ENCODE peak calls at places on chromosomes 7 and 10, in nine cellular contexts. O is mammary epithelial cell, Y is PC-3, A is left lung, F is fibroblast of lung, V is colonic mucosa, H is body of pancreas, J is OCI-LY7, M is heart right ventricle. L is an unnamed sample.

GRCh38 chr7:4683884-4684565 is 1.9 kb downstream of the FOXK1 start:
- DNase-seq in O (peak; percentile 87), Y (peak; percentile 68), A (peak; percentile 81), F (peak; percentile 72), V (peak; percentile 72), H (peak; percentile 70), J (peak; percentile 33), M (peak; percentile 64), L (peak; percentile 88)

GRCh38 chr10:51327432-51327831 is 253.1 kb downstream of the PRKG1 start:
- DNase-seq in O (no peak), Y (no peak), A (no peak), F (no peak), V (no peak), H (no peak), J (no peak), M (no peak), L (no peak)

GRCh38 chr10:101047961-101048892 is 13.6 kb upstream of the KAZALD1 start:
- DNase-seq in O (no peak), Y (no peak), A (no peak), F (no peak), V (peak; percentile 30), H (no peak), J (no peak), M (no peak), L (no peak)

GRCh38 chr10:50216418-50216817 is 34.9 kb downstream of the ASAH2 start:
- DNase-seq in O (no peak), Y (no peak), A (no peak), F (no peak), V (no peak), H (no peak), J (no peak), M (no peak), L (no peak)

GRCh38 chr7:123633553-123633952 is 22.1 kb upstream of the LMOD2 start:
- DNase-seq in O (peak; percentile 79), Y (peak; percentile 80), A (no peak), F (peak; percentile 81), V (no peak), H (no peak), J (no peak), M (no peak), L (no peak)

GRCh38 chr10:132255489-132256344 is 52.0 kb downstream of the STK32C start:
- DNase-seq in O (no peak), Y (no peak), A (no peak), F (no peak), V (no peak), H (no peak), J (no peak), M (no peak), L (no peak)

GRCh38 chr7:141676618-141677017 is 25.3 kb downstream of the DENND11 start:
- DNase-seq in O (peak; percentile 82), Y (peak; percentile 88), A (no peak), F (peak; percentile 79), V (no peak), H (no peak), J (no peak), M (no peak), L (no peak)

GRCh38 chr7:144384555-144385245 is 18.8 kb downstream of the NOBOX start:
- DNase-seq in O (peak; percentile 70), Y (peak; percentile 4), A (no peak), F (peak; percentile 87), V (peak; percentile 27), H (no peak), J (no peak), M (no peak), L (no peak)

GRCh38 chr10:77909021-77909754 is 17.4 kb downstream of the DLG5 start:
- DNase-seq in O (no peak), Y (no peak), A (no peak), F (no peak), V (no peak), H (no peak), J (no peak), M (no peak), L (no peak)

GRCh38 chr10:77906863-77907861 is 19.4 kb downstream of the DLG5 start:
- DNase-seq in O (peak; percentile 63), Y (no peak), A (no peak), F (no peak), V (no peak), H (no peak), J (no peak), M (no peak), L (peak; percentile 67)

GRCh38 chr10:77909755-77910375 is 16.7 kb downstream of the DLG5 start:
- DNase-seq in O (no peak), Y (peak; percentile 78), A (no peak), F (peak; percentile 70), V (peak; percentile 82), H (peak; percentile 66), J (no peak), M (no peak), L (peak; percentile 89)

GRCh38 chr10:77910524-77911145 is 15.9 kb downstream of the DLG5 start:
- DNase-seq in O (no peak), Y (no peak), A (no peak), F (no peak), V (no peak), H (no peak), J (no peak), M (no peak), L (no peak)

DNA sequence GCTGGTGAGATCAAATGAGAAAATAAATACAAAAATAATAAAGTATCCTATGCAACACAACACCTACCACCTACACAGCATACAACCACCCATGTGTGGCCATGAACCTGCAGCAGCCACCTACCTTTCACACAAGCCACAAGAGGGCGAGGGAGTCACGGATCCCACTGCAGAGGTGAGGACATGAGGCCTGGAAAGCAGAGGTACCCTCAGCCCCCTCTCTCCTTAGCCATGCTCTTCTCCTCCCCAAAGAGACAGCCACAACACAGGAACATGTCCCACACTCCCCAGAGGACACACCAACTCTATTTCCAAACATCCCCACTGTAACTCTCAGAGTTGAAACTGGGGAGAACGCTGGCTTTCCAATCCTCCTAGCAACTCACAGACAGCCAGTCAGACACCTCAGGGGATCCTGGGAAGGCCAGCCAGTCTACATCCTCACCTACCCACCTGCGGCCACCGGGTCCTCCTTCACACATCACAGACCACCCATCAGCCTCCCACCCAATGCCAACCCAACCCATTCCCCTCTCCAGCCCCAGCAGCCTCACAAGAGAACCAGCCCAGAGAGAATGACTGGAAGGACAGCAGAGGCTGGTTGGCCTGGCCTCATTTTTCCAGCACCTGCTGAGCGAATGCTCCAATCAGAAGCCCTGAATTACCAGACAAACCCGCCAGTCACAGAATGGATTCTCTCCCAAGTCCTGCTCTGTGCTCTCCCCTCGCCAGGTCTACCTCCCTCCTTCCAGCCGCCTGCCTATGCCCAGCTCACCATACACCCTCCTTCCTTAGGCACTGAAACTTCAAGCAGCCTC is 18.4 kb downstream of the DLG5 start:
- DNase-seq in O (no peak), Y (peak; percentile 77), A (no peak), F (no peak), V (no peak), H (no peak), J (peak; percentile 18), M (no peak), L (no peak)
- TF ChIP-seq CTCF in O (peak; percentile 39), Y (peak; percentile 99), A (no peak), F (no peak), V (peak; percentile 13), H (no peak), J (peak; percentile 60), M (peak; percentile 16), L (no peak)

GRCh38 chr7:30722671-30723070 is 29.3 kb upstream of the INMT start:
- DNase-seq in O (no peak), Y (no peak), A (no peak), F (no peak), V (no peak), H (no peak), J (no peak), M (no peak), L (no peak)

GRCh38 chr7:30721211-30721610 is 30.7 kb upstream of the INMT start:
- DNase-seq in O (no peak), Y (no peak), A (no peak), F (no peak), V (no peak), H (no peak), J (no peak), M (no peak), L (no peak)

GRCh38 chr7:30713397-30713796 is 31.1 kb upstream of the CRHR2 start:
- DNase-seq in O (peak; percentile 65), Y (no peak), A (no peak), F (no peak), V (no peak), H (no peak), J (no peak), M (no peak), L (no peak)

DNA sequence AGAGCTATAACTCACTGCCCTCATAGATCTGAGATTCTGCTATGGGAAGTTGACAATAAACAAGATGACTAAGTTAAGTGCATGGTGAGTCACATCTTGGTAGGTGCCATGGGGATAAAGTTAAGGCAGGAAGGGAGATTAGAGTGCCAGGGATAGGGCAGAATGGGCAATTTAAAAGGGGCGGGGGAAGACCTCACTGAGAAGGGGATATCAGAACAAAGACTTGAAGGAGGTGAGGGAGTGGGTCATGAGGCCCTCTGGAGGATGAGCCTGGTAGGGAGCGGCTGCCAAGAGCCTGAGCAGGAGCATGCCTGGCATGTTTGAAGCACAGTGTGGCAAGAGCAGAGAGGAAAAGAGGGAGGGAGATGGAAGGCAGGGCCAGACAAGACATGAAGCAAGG is 34.8 kb upstream of the INMT start:
- DNase-seq in O (peak; percentile 50), Y (peak; percentile 67), A (no peak), F (no peak), V (no peak), H (no peak), J (no peak), M (no peak), L (no peak)
- H3K27ac ChIP-seq in O (no peak overlapping the region), Y (no peak overlapping the region), A (no peak overlapping the region), F (no peak overlapping the region), V (no peak overlapping the region), H (no peak overlapping the region), J (no peak overlapping the region), M (no peak overlapping the region), L (no peak overlapping the region)

GRCh38 chr7:154289119-154289518 is 236.9 kb downstream of the DPP6 start:
- DNase-seq in O (no peak), Y (no peak), A (no peak), F (no peak), V (no peak), H (no peak), J (no peak), M (no peak), L (no peak)

DNA sequence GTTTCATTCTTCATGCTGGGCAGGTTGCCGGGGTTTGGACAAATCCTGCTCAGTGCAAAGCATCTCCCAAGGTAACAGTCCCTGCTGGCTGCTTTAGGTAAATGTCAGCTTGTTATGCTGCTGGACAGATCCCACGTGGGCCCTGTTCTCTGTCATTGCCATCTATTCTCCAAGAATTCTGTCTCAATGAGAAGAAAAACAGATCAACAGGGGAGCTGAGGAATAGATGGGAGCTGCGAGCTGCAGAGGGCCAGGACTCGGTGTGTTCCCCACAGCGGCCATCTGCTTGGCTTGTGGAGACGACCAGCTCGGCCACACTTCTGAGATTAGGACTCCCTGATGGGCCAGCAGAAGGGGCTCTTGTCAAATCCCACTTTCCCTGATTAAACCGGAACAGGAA is 235.2 kb downstream of the DPP6 start:
- DNase-seq in O (no peak), Y (no peak), A (no peak), F (no peak), V (no peak), H (no peak), J (no peak), M (no peak), L (no peak)
- TF ChIP-seq CTCF in O (no peak), Y (no peak), A (no peak), F (no peak), V (no peak), H (no peak), J (no peak), M (no peak), L (no peak)

GRCh38 chr7:16958724-16959123 is 76.9 kb upstream of the AGR3 start:
- DNase-seq in O (no peak), Y (no peak), A (no peak), F (no peak), V (no peak), H (no peak), J (no peak), M (no peak), L (no peak)

GRCh38 chr7:16967174-16967868 is 85.5 kb upstream of the AGR3 start:
- DNase-seq in O (no peak), Y (no peak), A (no peak), F (peak; percentile 89), V (no peak), H (no peak), J (no peak), M (no peak), L (no peak)

GRCh38 chr7:16960566-16960965 is 78.8 kb upstream of the AGR3 start:
- DNase-seq in O (no peak), Y (no peak), A (no peak), F (peak; percentile 49), V (no peak), H (no peak), J (no peak), M (no peak), L (no peak)

GRCh38 chr7:16962986-16963385 is 81.2 kb upstream of the AGR3 start:
- DNase-seq in O (no peak), Y (no peak), A (no peak), F (no peak), V (no peak), H (no peak), J (no peak), M (no peak), L (no peak)

GRCh38 chr7:16961650-16962049 is 79.9 kb upstream of the AGR3 start:
- DNase-seq in O (no peak), Y (no peak), A (no peak), F (peak; percentile 67), V (no peak), H (no peak), J (no peak), M (no peak), L (no peak)
- H3K27ac ChIP-seq in O (no peak overlapping the region), Y (no peak overlapping the region), A (no peak overlapping the region), F (no peak overlapping the region), V (no peak overlapping the region), H (no peak overlapping the region), J (no peak overlapping the region), M (no peak overlapping the region), L (no peak overlapping the region)

L was measured in adrenal gland.